ENCODE peak calls at places on chromosomes 7 and 10, in four cellular contexts. F, J, G and X are unnamed samples.

GRCh38 chr10:8133146-8133545 is 78.7 kb downstream of the GATA3 start:
- DNase-seq in F (no peak), J (no peak), G (no peak), X (no peak)

GRCh38 chr7:2644514-2645273 is 12.9 kb downstream of the TTYH3 start:
- DNase-seq in F (no peak), J (no peak), G (no peak), X (no peak)

GRCh38 chr10:50586740-50587088 is 37.0 kb downstream of the SGMS1 start:
- DNase-seq in F (no peak), J (no peak), G (no peak), X (no peak)

GRCh38 chr7:92621026-92621540 is 30.9 kb upstream of the FAM133B start:
- DNase-seq in F (peak), J (peak), G (peak), X (peak)

GRCh38 chr7:4725014-4725951 is 43.2 kb downstream of the FOXK1 start:
- DNase-seq in F (peak), J (peak), G (peak), X (peak)

GRCh38 chr10:67079126-67079525 is 153.3 kb downstream of the LRRTM3 start:
- DNase-seq in F (no peak), J (no peak), G (no peak), X (no peak)

GRCh38 chr7:3995187-3995586 is 686.9 kb upstream of the FOXK1 start:
- DNase-seq in F (no peak), J (no peak), G (no peak), X (no peak)

GRCh38 chr7:112211348-112211907 is 4.9 kb downstream of the ZNF277 start:
- DNase-seq in F (no peak), J (no peak), G (no peak), X (peak)

GRCh38 chr7:144830811-144831210 is 5.0 kb downstream of the TPK1 start:
- DNase-seq in F (no peak), J (no peak), G (no peak), X (peak)

GRCh38 chr10:80454526-80455460 is 683 bp downstream of the TSPAN14 start:
- DNase-seq in F (no peak), J (no peak), G (no peak), X (peak)

DNA sequence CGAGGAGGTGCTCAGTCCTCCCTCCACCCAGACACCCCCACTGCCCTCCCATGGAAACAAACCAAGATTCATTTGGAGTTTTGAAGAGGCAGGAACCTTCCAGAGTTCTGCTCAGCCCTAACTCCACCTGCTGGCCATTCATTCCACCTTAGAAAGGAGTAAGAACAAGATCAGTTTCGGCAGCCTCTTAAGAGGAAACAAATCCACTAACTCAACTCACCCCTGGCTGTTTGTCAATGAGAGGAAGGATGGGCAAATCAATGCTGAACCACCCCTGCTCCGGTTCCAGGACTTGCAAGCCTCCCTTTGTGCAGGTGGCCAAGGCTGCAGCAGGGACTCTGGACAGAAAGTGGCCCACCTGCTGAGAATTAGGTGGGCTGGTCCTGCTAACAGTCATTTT is 26.2 kb downstream of the CCDC3 start:
- DNase-seq in F (no peak), J (no peak), G (no peak), X (no peak)
- TF ChIP-seq CTCF in F (no peak), J (no peak), G (peak), X (no peak)

DNA sequence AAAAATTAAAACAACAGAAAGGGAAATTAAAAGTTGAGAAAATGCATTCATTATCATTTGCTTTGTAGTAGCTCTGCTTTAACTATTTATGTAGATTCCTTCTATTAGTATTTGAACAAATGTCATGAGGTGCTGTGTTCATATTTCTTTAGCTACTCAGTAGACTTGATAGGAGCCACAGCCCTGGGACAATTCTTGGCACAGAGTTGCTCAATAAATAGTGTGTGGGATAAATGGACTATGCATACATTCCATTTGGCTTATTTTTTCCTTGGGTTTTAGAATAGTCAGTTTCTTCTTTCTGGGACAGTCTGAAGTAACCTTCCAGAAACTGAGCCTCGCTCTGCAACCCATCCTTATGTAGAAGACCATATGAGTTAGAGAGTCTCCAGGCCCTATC is 13.4 kb downstream of the RPP30 start:
- DNase-seq in F (no peak), J (peak), G (no peak), X (peak)
- H3K4me3 ChIP-seq in F (no peak), J (no peak), G (no peak), X (no peak)

DNA sequence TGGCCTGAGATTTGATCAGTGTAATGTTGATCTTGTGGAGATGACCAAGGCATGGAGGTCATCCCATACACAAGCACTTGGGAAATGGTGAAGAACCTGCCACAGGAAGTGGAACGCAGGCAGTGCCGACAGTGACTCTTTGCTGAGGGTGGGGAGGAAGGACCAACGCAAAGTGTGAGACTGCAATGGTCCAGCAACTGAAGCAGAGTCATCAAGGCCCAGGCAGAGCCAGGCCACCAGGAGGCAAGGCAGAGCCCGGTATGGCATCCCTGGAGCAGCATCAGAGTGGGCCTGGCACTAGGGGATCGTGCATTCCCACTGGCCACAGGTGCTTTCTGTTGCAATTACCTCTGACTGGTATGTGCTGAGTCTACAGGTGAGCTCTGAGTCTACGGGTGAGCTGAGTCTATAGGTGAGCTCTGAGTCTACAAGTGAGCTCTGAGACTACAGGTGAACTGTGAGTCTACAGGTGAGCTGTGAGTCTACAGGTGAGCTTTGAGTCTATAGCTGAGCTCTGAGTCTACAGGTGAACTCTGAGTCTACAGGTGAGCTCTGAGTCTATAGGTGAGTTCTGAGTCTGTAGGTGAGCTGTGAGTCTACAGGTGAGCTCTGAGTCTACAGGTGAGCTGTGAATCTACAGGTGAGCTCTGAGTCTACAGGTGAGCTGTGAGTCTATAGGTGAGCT is 132.9 kb downstream of the KLF6 start:
- DNase-seq in F (no peak), J (no peak), G (no peak), X (no peak)
- TF ChIP-seq CTCF in F (no peak), J (no peak), G (no peak), X (no peak)

DNA sequence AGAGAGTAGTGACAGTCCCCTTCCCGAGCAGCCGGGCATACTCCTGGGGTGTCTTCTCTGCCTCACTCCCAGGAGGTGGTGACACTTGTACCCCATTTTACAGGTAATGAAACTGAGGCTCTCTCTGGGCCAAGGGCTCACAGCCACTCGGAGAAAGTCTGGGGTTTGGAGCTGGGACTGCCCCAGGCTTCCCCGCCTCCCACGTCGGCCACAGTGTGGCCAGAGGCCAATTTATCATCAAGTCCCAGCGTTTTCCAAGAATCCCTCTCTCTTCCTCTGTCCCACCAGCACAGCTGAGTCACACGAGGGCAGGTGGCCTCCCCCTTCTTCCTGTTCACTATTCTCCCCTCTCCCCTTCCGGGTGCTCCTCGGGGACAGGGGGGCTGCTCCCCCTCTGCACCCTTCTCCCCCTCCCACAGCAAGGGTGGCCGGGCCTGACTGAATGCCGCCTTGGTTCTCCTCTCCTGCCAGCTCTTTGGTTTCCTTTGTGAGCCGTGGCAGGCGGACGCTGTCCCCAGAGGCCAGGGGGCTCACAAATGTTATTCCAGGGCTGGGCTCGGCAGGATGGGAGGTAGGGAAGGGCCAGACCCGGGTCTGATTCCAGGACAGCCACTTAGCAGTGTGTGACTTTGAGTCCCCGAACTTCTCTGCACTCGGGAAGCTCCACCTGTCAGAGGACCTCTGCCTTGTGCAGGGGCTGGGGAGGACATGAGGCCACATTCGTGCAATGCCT is 17.7 kb downstream of the CLIP2 start:
- DNase-seq in F (no peak), J (peak), G (no peak), X (peak)
- H3K4me3 ChIP-seq in F (no peak), J (no peak), G (no peak), X (peak)

GRCh38 chr10:124238367-124238766 is 145.0 kb upstream of the CHST15 start:
- DNase-seq in F (no peak), J (no peak), G (no peak), X (no peak)

GRCh38 chr10:124237282-124237975 is 144.0 kb upstream of the CHST15 start:
- DNase-seq in F (no peak), J (no peak), G (no peak), X (no peak)

GRCh38 chr10:124239134-124239533 is 145.7 kb upstream of the CHST15 start:
- DNase-seq in F (no peak), J (no peak), G (no peak), X (no peak)

GRCh38 chr10:124235232-124235631 is 141.8 kb upstream of the CHST15 start:
- DNase-seq in F (no peak), J (no peak), G (no peak), X (no peak)

GRCh38 chr10:124236818-124237217 is 143.4 kb upstream of the CHST15 start:
- DNase-seq in F (no peak), J (no peak), G (no peak), X (no peak)
- TF ChIP-seq CTCF in F (no peak), J (no peak), G (no peak), X (no peak)

DNA sequence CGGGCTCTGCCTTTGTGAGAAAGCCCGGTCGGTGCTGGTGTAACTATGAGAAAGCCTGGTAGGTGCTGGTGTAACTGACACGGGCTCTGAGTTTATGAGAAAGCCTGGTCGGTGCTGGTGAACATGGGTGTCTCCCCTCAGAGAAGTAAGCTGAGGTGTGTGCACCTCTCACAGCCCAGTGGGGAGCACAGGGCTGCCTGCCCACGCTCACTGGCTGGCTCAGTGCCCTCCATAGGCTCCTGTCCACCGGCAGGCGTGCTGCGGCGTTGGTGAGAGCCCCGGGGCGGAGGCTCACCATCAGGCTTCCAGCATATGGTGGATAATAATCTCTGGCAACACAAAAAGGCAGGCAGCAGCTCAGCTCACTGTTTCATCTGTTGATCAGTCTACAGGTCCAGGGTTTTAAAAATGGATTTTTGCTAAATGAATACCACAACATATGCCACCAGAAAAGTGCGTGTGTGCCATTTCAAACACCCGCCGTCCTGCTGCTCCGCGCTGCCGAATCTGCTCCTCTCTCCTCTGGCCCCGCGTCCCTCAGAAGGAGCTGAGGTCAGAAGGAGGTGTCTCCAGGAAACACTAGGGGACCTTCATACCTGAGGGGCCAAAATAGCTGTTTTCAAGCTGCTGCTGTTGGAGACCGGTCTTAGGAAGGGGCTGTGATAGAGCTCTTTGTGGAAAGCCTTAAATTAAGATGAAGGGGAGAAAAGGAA is 365.7 kb downstream of the DNAJB6 start:
- DNase-seq in F (no peak), J (no peak), G (no peak), X (no peak)
- H3K4me3 ChIP-seq in F (no peak), J (no peak), G (no peak), X (no peak)

GRCh38 chr7:42691030-42691639 is 220.7 kb downstream of the C7orf25 start:
- DNase-seq in F (no peak), J (peak), G (no peak), X (peak)
- TF ChIP-seq CTCF in F (no peak), J (peak), G (peak), X (peak)

GRCh38 chr10:42972946-42973345 is 103.9 kb upstream of the RET start:
- DNase-seq in F (no peak), J (no peak), G (no peak), X (no peak)

GRCh38 chr10:42974693-42975002 is 102.2 kb upstream of the RET start:
- DNase-seq in F (no peak), J (no peak), G (no peak), X (no peak)

GRCh38 chr10:42975005-42975493 is 101.8 kb upstream of the RET start:
- DNase-seq in F (no peak), J (no peak), G (no peak), X (no peak)

GRCh38 chr10:42973411-42973810 is 103.5 kb upstream of the RET start:
- DNase-seq in F (no peak), J (no peak), G (no peak), X (no peak)

GRCh38 chr10:42973870-42974692 is 102.8 kb upstream of the RET start:
- DNase-seq in F (no peak), J (no peak), G (no peak), X (no peak)
- H3K4me3 ChIP-seq in F (no peak), J (no peak), G (no peak), X (no peak)

GRCh38 chr10:49558194-49558593 is 19.3 kb upstream of the ERCC6 start:
- DNase-seq in F (no peak), J (no peak), G (no peak), X (no peak)
- TF ChIP-seq CTCF in F (no peak), J (no peak), G (no peak), X (peak)